ENCODE peak calls at places on chromosome 20, in four cellular contexts. Z, Y, T and F are unnamed samples.

GRCh38 chr20:33387177-33387576 is 14.1 kb downstream of the CDK5RAP1 start:
- DNase-seq in Z (peak), Y (no peak), T (no peak), F (no peak)

GRCh38 chr20:23246682-23247664 is 103.6 kb upstream of the NXT1 start:
- DNase-seq in Z (peak), Y (no peak), T (no peak), F (peak)

GRCh38 chr20:59955131-59955796 is 3.0 kb upstream of the CDH26 start:
- DNase-seq in Z (no peak), Y (peak), T (peak), F (no peak)

GRCh38 chr20:59647271-59647670 is 42.9 kb downstream of the PHACTR3 start:
- DNase-seq in Z (no peak), Y (no peak), T (no peak), F (peak)

GRCh38 chr20:35023624-35024023 is 68.0 kb downstream of the MYH7B start:
- DNase-seq in Z (no peak), Y (no peak), T (no peak), F (no peak)

GRCh38 chr20:49188101-49188784 is at the start of gene STAU1:
- DNase-seq in Z (peak), Y (peak), T (peak), F (peak)

GRCh38 chr20:20024942-20025341 is 7.8 kb downstream of the NAA20 start:
- DNase-seq in Z (no peak), Y (no peak), T (no peak), F (no peak)

GRCh38 chr20:36469973-36470372 is 71.3 kb upstream of the MYL9 start:
- DNase-seq in Z (no peak), Y (no peak), T (no peak), F (no peak)

GRCh38 chr20:32141465-32141980 is 32.0 kb downstream of the TM9SF4 start:
- DNase-seq in Z (no peak), Y (no peak), T (no peak), F (no peak)

GRCh38 chr20:57369601-57370000 is 18.5 kb downstream of the RAE1 start:
- DNase-seq in Z (no peak), Y (no peak), T (no peak), F (no peak)

GRCh38 chr20:21099653-21100589 is 6.2 kb downstream of the LINC00237 start:
- DNase-seq in Z (peak), Y (peak), T (peak), F (no peak)

GRCh38 chr20:62322428-62323073 is 19.8 kb downstream of the ADRM1 start:
- DNase-seq in Z (no peak), Y (no peak), T (no peak), F (no peak)

GRCh38 chr20:18101125-18101820 is 36.4 kb upstream of the KAT14 start:
- DNase-seq in Z (no peak), Y (no peak), T (no peak), F (no peak)

GRCh38 chr20:52056203-52057062 is 135.1 kb downstream of the ZFP64 start:
- DNase-seq in Z (no peak), Y (no peak), T (peak), F (no peak)

GRCh38 chr20:63415418-63416108 is 54.4 kb upstream of the CHRNA4 start:
- DNase-seq in Z (no peak), Y (no peak), T (no peak), F (no peak)

GRCh38 chr20:17525650-17526049 is 5.5 kb downstream of the BFSP1 start:
- DNase-seq in Z (no peak), Y (no peak), T (peak), F (no peak)

GRCh38 chr20:53642196-53643030 is 48.8 kb upstream of the ZNF217 start:
- DNase-seq in Z (no peak), Y (no peak), T (peak), F (no peak)

GRCh38 chr20:36532822-36533221 is 8.5 kb upstream of the MYL9 start:
- DNase-seq in Z (no peak), Y (no peak), T (no peak), F (no peak)

GRCh38 chr20:62044671-62045070 is 21.0 kb downstream of the TAF4 start:
- DNase-seq in Z (no peak), Y (no peak), T (no peak), F (no peak)